ENCODE peak calls at places on chromosomes 2 and 18, in six cellular contexts. One of them, this sample, is unnamed. For H3K36me3, the result is how much of the 10 kb centered on the place peaks cover.

GRCh38 chr2:98027535-98027934 is 31.8 kb upstream of the TMEM131 start:
- DNase-seq in H1: no peak
- DNase-seq in pancreas: no peak
- DNase-seq in Peyer's patch: no peak
- DNase-seq in ascending aorta: no peak
- DNase-seq in astrocyte: no peak
- DNase-seq in this sample: no peak

GRCh38 chr18:22173221-22173927 is 4.0 kb downstream of the GATA6 start:
- DNase-seq in H1: no peak
- DNase-seq in pancreas: no peak
- DNase-seq in Peyer's patch: no peak
- DNase-seq in ascending aorta: no peak
- DNase-seq in astrocyte: no peak
- DNase-seq in this sample: peak

GRCh38 chr2:127423476-127423840 is 5.2 kb downstream of the PROC start:
- DNase-seq in H1: no peak
- DNase-seq in pancreas: no peak
- DNase-seq in Peyer's patch: peak
- DNase-seq in ascending aorta: no peak
- DNase-seq in astrocyte: no peak
- DNase-seq in this sample: peak

GRCh38 chr18:23935804-23936203 is 78.8 kb upstream of the TTC39C start:
- DNase-seq in H1: no peak
- DNase-seq in pancreas: no peak
- DNase-seq in Peyer's patch: peak
- DNase-seq in ascending aorta: no peak
- DNase-seq in astrocyte: no peak
- DNase-seq in this sample: no peak

GRCh38 chr18:28740575-28740974 is 563.6 kb upstream of the CDH2 start:
- DNase-seq in H1: no peak
- DNase-seq in pancreas: no peak
- DNase-seq in Peyer's patch: no peak
- DNase-seq in ascending aorta: no peak
- DNase-seq in astrocyte: no peak
- DNase-seq in this sample: no peak

GRCh38 chr2:74493546-74493945 is 5.9 kb downstream of the LBX2 start:
- DNase-seq in H1: no peak
- DNase-seq in pancreas: no peak
- DNase-seq in Peyer's patch: no peak
- DNase-seq in ascending aorta: no peak
- DNase-seq in astrocyte: no peak
- DNase-seq in this sample: no peak

GRCh38 chr2:223585691-223586090 is 16.5 kb downstream of the SCG2 start:
- DNase-seq in H1: no peak
- DNase-seq in pancreas: no peak
- DNase-seq in Peyer's patch: no peak
- DNase-seq in ascending aorta: no peak
- DNase-seq in astrocyte: peak
- DNase-seq in this sample: peak

GRCh38 chr2:186455613-186456012 is 30.4 kb upstream of the ZC3H15 start:
- DNase-seq in H1: no peak
- DNase-seq in pancreas: no peak
- DNase-seq in Peyer's patch: no peak
- DNase-seq in ascending aorta: no peak
- DNase-seq in astrocyte: no peak
- DNase-seq in this sample: no peak

GRCh38 chr2:60033325-60033724 is 520.1 kb downstream of the BCL11A start:
- DNase-seq in H1: no peak
- DNase-seq in pancreas: no peak
- DNase-seq in Peyer's patch: no peak
- DNase-seq in ascending aorta: no peak
- DNase-seq in astrocyte: no peak
- DNase-seq in this sample: no peak

GRCh38 chr2:26088038-26088643 is 54.3 kb downstream of the RAB10 start:
- DNase-seq in H1: no peak
- DNase-seq in pancreas: no peak
- DNase-seq in Peyer's patch: peak
- DNase-seq in ascending aorta: no peak
- DNase-seq in astrocyte: no peak
- DNase-seq in this sample: no peak

GRCh38 chr18:56327171-56327885 is 311.1 kb downstream of the TXNL1 start:
- DNase-seq in H1: no peak
- DNase-seq in pancreas: no peak
- DNase-seq in Peyer's patch: no peak
- DNase-seq in ascending aorta: no peak
- DNase-seq in astrocyte: peak
- DNase-seq in this sample: no peak

GRCh38 chr2:172693037-172693436 is 42.6 kb upstream of the RAPGEF4 start:
- DNase-seq in H1: no peak
- DNase-seq in pancreas: no peak
- DNase-seq in Peyer's patch: peak
- DNase-seq in ascending aorta: peak
- DNase-seq in astrocyte: peak
- DNase-seq in this sample: peak

GRCh38 chr2:110991951-110992350 is 128.8 kb upstream of the BCL2L11 start:
- DNase-seq in H1: no peak
- DNase-seq in pancreas: no peak
- DNase-seq in Peyer's patch: no peak
- DNase-seq in ascending aorta: no peak
- DNase-seq in astrocyte: no peak
- DNase-seq in this sample: no peak

GRCh38 chr2:137888845-137889244 is 75.4 kb upstream of the HNMT start:
- DNase-seq in H1: peak
- DNase-seq in pancreas: peak
- DNase-seq in Peyer's patch: peak
- DNase-seq in ascending aorta: no peak
- DNase-seq in astrocyte: peak
- DNase-seq in this sample: peak

GRCh38 chr2:96142217-96143113 is 2.8 kb downstream of the DUSP2 start:
- DNase-seq in H1: no peak
- DNase-seq in pancreas: peak
- DNase-seq in Peyer's patch: peak
- DNase-seq in ascending aorta: no peak
- DNase-seq in astrocyte: no peak
- DNase-seq in this sample: no peak
- H3K4me3 ChIP-seq in H1: no peak
- H3K4me3 ChIP-seq in pancreas: no peak
- H3K4me3 ChIP-seq in Peyer's patch: no peak
- H3K4me3 ChIP-seq in ascending aorta: no peak
- H3K4me3 ChIP-seq in astrocyte: no peak
- H3K4me3 ChIP-seq in this sample: no peak

DNA sequence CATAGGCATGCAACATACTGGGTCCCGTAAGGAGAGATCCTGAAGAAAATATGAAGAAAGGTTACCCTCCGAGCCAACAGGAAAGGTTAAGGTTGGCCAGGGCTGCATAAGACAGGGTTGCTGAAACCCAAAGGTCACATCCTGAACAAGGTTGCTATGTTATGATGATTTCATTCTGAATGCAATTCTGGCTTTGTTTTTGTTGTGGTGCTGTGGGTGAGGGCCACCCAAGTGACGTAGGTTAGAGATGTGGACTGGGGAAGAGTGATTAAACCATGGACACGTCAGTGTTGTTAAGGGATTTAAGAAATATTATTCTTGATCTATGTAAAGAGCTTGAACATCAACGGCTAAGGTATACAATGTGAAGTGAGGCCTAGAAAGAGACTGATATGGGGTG is 60.0 kb downstream of the ZEB2 start:
- DNase-seq in H1: no peak
- DNase-seq in pancreas: no peak
- DNase-seq in Peyer's patch: no peak
- DNase-seq in ascending aorta: peak
- DNase-seq in astrocyte: peak
- DNase-seq in this sample: no peak
- H3K36me3 ChIP-seq in H1: under half
- H3K36me3 ChIP-seq in pancreas: under half
- H3K36me3 ChIP-seq in Peyer's patch: under half
- H3K36me3 ChIP-seq in ascending aorta: under half
- H3K36me3 ChIP-seq in astrocyte: under half
- H3K36me3 ChIP-seq in this sample: under half

GRCh38 chr2:170770304-170771048 is at the start of gene ERICH2:
- DNase-seq in H1: peak
- DNase-seq in pancreas: peak
- DNase-seq in Peyer's patch: peak
- DNase-seq in ascending aorta: peak
- DNase-seq in astrocyte: peak
- DNase-seq in this sample: peak
- TF ChIP-seq CTCF in H1: no peak
- TF ChIP-seq CTCF in pancreas: no peak
- TF ChIP-seq CTCF in Peyer's patch: no peak
- TF ChIP-seq CTCF in ascending aorta: no peak
- TF ChIP-seq CTCF in astrocyte: peak
- TF ChIP-seq CTCF in this sample: no peak

GRCh38 chr18:76621184-76621583 is 126.1 kb upstream of the ZNF516 start:
- DNase-seq in H1: no peak
- DNase-seq in pancreas: no peak
- DNase-seq in Peyer's patch: no peak
- DNase-seq in ascending aorta: no peak
- DNase-seq in astrocyte: peak
- DNase-seq in this sample: peak
- H3K4me3 ChIP-seq in H1: peak
- H3K4me3 ChIP-seq in pancreas: no peak
- H3K4me3 ChIP-seq in Peyer's patch: no peak
- H3K4me3 ChIP-seq in ascending aorta: peak
- H3K4me3 ChIP-seq in astrocyte: peak
- H3K4me3 ChIP-seq in this sample: peak

GRCh38 chr2:96655491-96655973 is 13.0 kb downstream of the FER1L5 start:
- DNase-seq in H1: no peak
- DNase-seq in pancreas: no peak
- DNase-seq in Peyer's patch: peak
- DNase-seq in ascending aorta: no peak
- DNase-seq in astrocyte: no peak
- DNase-seq in this sample: no peak
- H3K36me3 ChIP-seq in H1: under half
- H3K36me3 ChIP-seq in pancreas: under half
- H3K36me3 ChIP-seq in Peyer's patch: under half
- H3K36me3 ChIP-seq in ascending aorta: under half
- H3K36me3 ChIP-seq in astrocyte: under half
- H3K36me3 ChIP-seq in this sample: under half

GRCh38 chr18:74965682-74966081 is 243.3 kb downstream of the PTGR3 start:
- DNase-seq in H1: no peak
- DNase-seq in pancreas: no peak
- DNase-seq in Peyer's patch: no peak
- DNase-seq in ascending aorta: no peak
- DNase-seq in astrocyte: no peak
- DNase-seq in this sample: no peak

DNA sequence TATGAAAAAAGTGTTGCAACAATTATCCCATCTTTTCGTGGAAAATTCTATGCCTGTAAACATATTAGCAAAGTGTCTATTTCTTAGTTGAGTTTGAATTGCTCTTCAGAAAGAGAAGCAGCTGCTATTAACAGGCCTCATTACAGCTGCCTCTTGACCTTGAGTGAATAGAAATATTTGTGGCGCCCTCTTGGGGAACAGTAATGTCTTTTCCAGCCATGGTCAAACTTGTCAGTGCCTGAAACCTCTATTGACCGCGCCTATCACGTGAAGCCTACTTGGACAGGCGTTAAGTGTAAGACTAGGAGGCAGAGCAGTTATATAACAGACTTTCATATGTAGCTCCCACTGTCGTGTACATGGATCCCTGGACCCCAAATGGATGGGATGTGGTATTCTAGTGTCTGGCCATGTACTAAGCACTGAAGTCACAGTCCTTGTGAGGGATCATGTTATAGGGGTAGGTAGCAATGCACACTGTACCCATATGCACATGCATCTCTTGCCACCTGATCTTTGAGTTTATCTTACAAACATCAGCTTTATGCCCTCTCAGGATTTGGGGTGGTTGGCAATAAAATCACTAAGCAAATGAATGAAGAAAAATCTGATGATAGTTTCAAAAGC is 245.0 kb downstream of the PTGR3 start:
- DNase-seq in H1: peak
- DNase-seq in pancreas: no peak
- DNase-seq in Peyer's patch: no peak
- DNase-seq in ascending aorta: no peak
- DNase-seq in astrocyte: peak
- DNase-seq in this sample: peak
- TF ChIP-seq CTCF in H1: peak
- TF ChIP-seq CTCF in pancreas: no peak
- TF ChIP-seq CTCF in Peyer's patch: no peak
- TF ChIP-seq CTCF in ascending aorta: no peak
- TF ChIP-seq CTCF in astrocyte: peak
- TF ChIP-seq CTCF in this sample: peak

GRCh38 chr2:118846667-118847446 is 591 bp downstream of the EN1 start:
- DNase-seq in H1: no peak
- DNase-seq in pancreas: no peak
- DNase-seq in Peyer's patch: peak
- DNase-seq in ascending aorta: peak
- DNase-seq in astrocyte: no peak
- DNase-seq in this sample: no peak
- H3K4me3 ChIP-seq in H1: peak
- H3K4me3 ChIP-seq in pancreas: peak
- H3K4me3 ChIP-seq in Peyer's patch: no peak
- H3K4me3 ChIP-seq in ascending aorta: peak
- H3K4me3 ChIP-seq in astrocyte: peak
- H3K4me3 ChIP-seq in this sample: no peak

GRCh38 chr2:55555977-55556376 is 36.5 kb downstream of the CFAP36 start:
- DNase-seq in H1: no peak
- DNase-seq in pancreas: no peak
- DNase-seq in Peyer's patch: no peak
- DNase-seq in ascending aorta: no peak
- DNase-seq in astrocyte: peak
- DNase-seq in this sample: peak

GRCh38 chr2:55556809-55557208 is 37.3 kb downstream of the CFAP36 start:
- DNase-seq in H1: no peak
- DNase-seq in pancreas: no peak
- DNase-seq in Peyer's patch: no peak
- DNase-seq in ascending aorta: no peak
- DNase-seq in astrocyte: no peak
- DNase-seq in this sample: no peak

GRCh38 chr2:55550368-55551102 is 31.0 kb downstream of the CFAP36 start:
- DNase-seq in H1: no peak
- DNase-seq in pancreas: no peak
- DNase-seq in Peyer's patch: no peak
- DNase-seq in ascending aorta: no peak
- DNase-seq in astrocyte: peak
- DNase-seq in this sample: peak

GRCh38 chr2:55553321-55553720 is 33.8 kb downstream of the CFAP36 start:
- DNase-seq in H1: no peak
- DNase-seq in pancreas: no peak
- DNase-seq in Peyer's patch: no peak
- DNase-seq in ascending aorta: no peak
- DNase-seq in astrocyte: no peak
- DNase-seq in this sample: no peak
- H3K36me3 ChIP-seq in H1: under half
- H3K36me3 ChIP-seq in pancreas: under half
- H3K36me3 ChIP-seq in Peyer's patch: under half
- H3K36me3 ChIP-seq in ascending aorta: under half
- H3K36me3 ChIP-seq in astrocyte: under half
- H3K36me3 ChIP-seq in this sample: under half

This sample was measured in bronchial epithelial cell.